ENCODE peak calls at places on chromosomes 6 and 20, in ten cellular contexts. V, X, H, C, Q, Y, E, G, R and A are unnamed samples.
A peak's percentile ranks its signal among the peaks of the same experiment; 100 is the strongest.

GRCh38 chr6:113120577-113121285 is 736.4 kb upstream of the MARCKS start:
- DNase-seq in Q (peak; percentile 88), R (peak; percentile 45), E (no peak), X (no peak), V (peak; percentile 99), G (peak; percentile 65), C (no peak), Y (no peak), H (peak; percentile 96), A (peak; percentile 100)

GRCh38 chr6:141540207-141540606 is 592.5 kb upstream of the GJE1 start:
- DNase-seq in G (no peak), H (peak; percentile 32), Q (peak; percentile 78), X (peak; percentile 65), V (no peak), E (no peak), R (no peak), Y (no peak), C (no peak), A (peak; percentile 57)

GRCh38 chr6:106908386-106908840 is 66.1 kb downstream of the CD24 start:
- DNase-seq in Q (peak; percentile 93), H (no peak), V (no peak), G (no peak), R (peak; percentile 22), E (no peak), Y (no peak), X (peak; percentile 34), C (no peak), A (peak; percentile 77)

GRCh38 chr6:90256698-90257485 is 39.8 kb downstream of the BACH2 start:
- DNase-seq in Q (peak; percentile 4), Y (no peak), R (no peak), C (no peak), H (no peak), G (no peak), V (peak; percentile 73), X (no peak), E (no peak), A (peak; percentile 38)

GRCh38 chr6:156848533-156848932 is 71.4 kb downstream of the ARID1B start:
- DNase-seq in X (no peak), H (peak; percentile 17), V (peak; percentile 68), G (no peak), R (no peak), E (peak; percentile 93), C (no peak), Y (peak; percentile 90), Q (no peak), A (peak; percentile 51)

GRCh38 chr20:32569018-32569379 is 16.1 kb downstream of the NOL4L start:
- DNase-seq in C (no peak), Q (no peak), Y (no peak), G (no peak), E (no peak), H (no peak), V (no peak), X (no peak), R (no peak), A (no peak)

GRCh38 chr20:433300-433975 is 25.3 kb downstream of the RBCK1 start:
- DNase-seq in G (no peak), C (peak; percentile 43), Q (peak; percentile 84), H (peak; percentile 52), V (peak; percentile 28), Y (no peak), E (no peak), X (no peak), R (no peak), A (peak; percentile 63)

GRCh38 chr6:3176562-3177355 is 19.4 kb upstream of the TUBB2A start:
- DNase-seq in R (no peak), G (peak; percentile 68), C (no peak), Y (peak; percentile 62), X (peak; percentile 80), H (peak; percentile 39), E (no peak), V (peak; percentile 87), Q (peak; percentile 87), A (peak; percentile 96)

GRCh38 chr6:129684903-129685639 is 24.9 kb downstream of the ARHGAP18 start:
- DNase-seq in Y (no peak), Q (peak; percentile 27), C (no peak), R (peak; percentile 32), X (no peak), H (no peak), E (no peak), G (no peak), V (no peak), A (no peak)

GRCh38 chr6:158624684-158625682 is 19.6 kb downstream of the DYNLT1 start:
- DNase-seq in G (no peak), R (no peak), Q (no peak), E (no peak), Y (no peak), V (no peak), H (no peak), X (peak; percentile 79), C (no peak), A (no peak)

GRCh38 chr6:5998741-5999687 is 7.7 kb downstream of the NRN1 start:
- DNase-seq in Q (no peak), G (no peak), V (no peak), X (no peak), E (peak; percentile 32), Y (no peak), R (no peak), C (no peak), H (no peak), A (no peak)

GRCh38 chr20:43972051-43972450 is 57.4 kb downstream of the TOX2 start:
- DNase-seq in R (no peak), H (no peak), Q (no peak), Y (no peak), X (no peak), V (no peak), G (no peak), E (no peak), C (no peak), A (no peak)

GRCh38 chr6:169857343-169858292 is 106.2 kb downstream of the ERMARD start:
- DNase-seq in Y (no peak), G (no peak), C (no peak), Q (no peak), R (no peak), V (no peak), E (no peak), X (no peak), H (no peak), A (no peak)

GRCh38 chr6:40996591-40997247 is 42.3 kb downstream of the UNC5CL start:
- DNase-seq in R (peak; percentile 36), Y (no peak), C (no peak), E (peak; percentile 6), X (no peak), Q (peak; percentile 35), H (peak; percentile 22), G (no peak), V (peak; percentile 23), A (peak; percentile 86)

GRCh38 chr6:118297821-118298220 is 250.3 kb upstream of the PLN start:
- DNase-seq in C (no peak), H (no peak), E (no peak), R (no peak), Y (no peak), V (peak; percentile 27), G (no peak), Q (peak; percentile 6), X (no peak), A (peak; percentile 9)

GRCh38 chr6:89596484-89596883 is 42.1 kb downstream of the LYRM2 start:
- DNase-seq in C (no peak), R (no peak), V (peak; percentile 24), E (no peak), Y (peak; percentile 50), X (no peak), G (no peak), H (no peak), Q (no peak), A (no peak)

GRCh38 chr20:52105045-52105572 is 86.5 kb downstream of the ZFP64 start:
- DNase-seq in E (peak; percentile 63), H (no peak), V (peak; percentile 44), C (no peak), G (no peak), Q (peak; percentile 72), Y (peak; percentile 63), R (no peak), X (peak; percentile 86), A (peak; percentile 70)

GRCh38 chr20:9110916-9111432 is 42.1 kb downstream of the PLCB4 start:
- DNase-seq in H (peak; percentile 18), Q (peak; percentile 65), X (no peak), V (no peak), Y (no peak), E (no peak), C (no peak), G (no peak), R (no peak), A (peak; percentile 36)

GRCh38 chr6:113645576-113645970 is 211.6 kb upstream of the MARCKS start:
- DNase-seq in Y (no peak), H (peak; percentile 94), G (peak; percentile 17), C (no peak), V (peak; percentile 97), E (no peak), Q (peak; percentile 96), R (no peak), X (no peak), A (peak; percentile 100)

GRCh38 chr20:59933296-59933848 is at the start of gene SYCP2:
- DNase-seq in X (peak; percentile 77), Y (peak; percentile 18), R (peak; percentile 87), E (no peak), Q (peak; percentile 35), G (no peak), H (no peak), C (peak; percentile 26), V (peak; percentile 70), A (no peak)

GRCh38 chr6:17673543-17674254 is 33.0 kb downstream of the NUP153 start:
- DNase-seq in R (no peak), C (no peak), X (no peak), V (no peak), G (no peak), Q (no peak), H (no peak), E (no peak), Y (no peak), A (peak; percentile 18)

GRCh38 chr6:166572370-166573261 is 13.9 kb downstream of the RAMACL start:
- DNase-seq in R (no peak), E (peak; percentile 25), Y (peak; percentile 37), C (no peak), X (no peak), V (no peak), Q (peak; percentile 17), G (no peak), H (no peak), A (peak; percentile 75)

GRCh38 chr6:7879579-7879978 is 31.0 kb downstream of the TXNDC5 start:
- DNase-seq in V (no peak), R (no peak), Q (no peak), C (no peak), Y (no peak), G (no peak), E (no peak), X (no peak), H (no peak), A (no peak)

GRCh38 chr20:13708234-13708633 is 69.5 kb upstream of the TASP1 start:
- DNase-seq in C (no peak), G (no peak), Y (no peak), R (no peak), X (no peak), E (no peak), H (no peak), V (no peak), Q (no peak), A (no peak)

GRCh38 chr6:15879372-15880261 is 216.8 kb upstream of the DTNBP1 start:
- DNase-seq in X (peak; percentile 81), H (no peak), E (peak; percentile 71), Y (peak; percentile 93), R (no peak), G (no peak), Q (no peak), C (peak; percentile 31), V (peak; percentile 98), A (peak; percentile 34)

GRCh38 chr20:57481281-57481711 is 43.6 kb downstream of the CTCFL start:
- DNase-seq in X (no peak), E (no peak), G (no peak), V (no peak), C (no peak), R (no peak), Y (no peak), Q (no peak), H (no peak), A (no peak)

GRCh38 chr20:49507741-49508434 is 25.4 kb upstream of the KCNB1 start:
- DNase-seq in E (no peak), X (peak; percentile 49), G (no peak), C (no peak), H (no peak), V (no peak), Q (no peak), Y (no peak), R (no peak), A (no peak)

GRCh38 chr6:105639124-105639523 is 236.2 kb upstream of the PREP start:
- DNase-seq in Y (no peak), G (no peak), C (no peak), Q (no peak), X (no peak), R (no peak), H (no peak), E (no peak), V (no peak), A (no peak)